ENCODE peak calls at places on chromosomes 2 and 18, in nine cellular contexts. One of them, this sample, is unnamed.

GRCh38 chr18:79949571-79950439 is 1.6 kb downstream of the SLC66A2 start:
- DNase-seq in cerebellum: no peak
- DNase-seq in brain microvascular endothelial cell: no peak
- DNase-seq in AG08395: no peak
- DNase-seq in ACHN: no peak
- DNase-seq in ELR: no peak
- DNase-seq in heart right ventricle: peak
- DNase-seq in tibial artery: peak
- DNase-seq in mesenteric fat pad: peak
- DNase-seq in this sample: no peak

GRCh38 chr18:3397786-3398185 is 52.2 kb upstream of the TGIF1 start:
- DNase-seq in ELR: no peak
- DNase-seq in heart right ventricle: no peak
- DNase-seq in AG08395: no peak
- DNase-seq in cerebellum: no peak
- DNase-seq in mesenteric fat pad: no peak
- DNase-seq in brain microvascular endothelial cell: no peak
- DNase-seq in ACHN: no peak
- DNase-seq in tibial artery: no peak
- DNase-seq in this sample: no peak

GRCh38 chr2:177314194-177314593 is 49.7 kb upstream of the NFE2L2 start:
- DNase-seq in heart right ventricle: no peak
- DNase-seq in AG08395: peak
- DNase-seq in ELR: no peak
- DNase-seq in cerebellum: no peak
- DNase-seq in ACHN: no peak
- DNase-seq in tibial artery: no peak
- DNase-seq in brain microvascular endothelial cell: peak
- DNase-seq in mesenteric fat pad: no peak
- DNase-seq in this sample: no peak

GRCh38 chr2:208642125-208642779 is 235.7 kb downstream of the PTH2R start:
- DNase-seq in ELR: no peak
- DNase-seq in ACHN: no peak
- DNase-seq in heart right ventricle: no peak
- DNase-seq in cerebellum: no peak
- DNase-seq in tibial artery: no peak
- DNase-seq in mesenteric fat pad: no peak
- DNase-seq in AG08395: no peak
- DNase-seq in brain microvascular endothelial cell: no peak
- DNase-seq in this sample: no peak

GRCh38 chr18:50644146-50644545 is 84.3 kb downstream of the MAPK4 start:
- DNase-seq in mesenteric fat pad: no peak
- DNase-seq in cerebellum: no peak
- DNase-seq in ELR: no peak
- DNase-seq in ACHN: no peak
- DNase-seq in brain microvascular endothelial cell: no peak
- DNase-seq in tibial artery: no peak
- DNase-seq in AG08395: no peak
- DNase-seq in heart right ventricle: no peak
- DNase-seq in this sample: no peak

GRCh38 chr2:228417526-228417925 is 236.0 kb upstream of the SPHKAP start:
- DNase-seq in heart right ventricle: no peak
- DNase-seq in tibial artery: no peak
- DNase-seq in AG08395: no peak
- DNase-seq in mesenteric fat pad: no peak
- DNase-seq in ELR: peak
- DNase-seq in ACHN: no peak
- DNase-seq in brain microvascular endothelial cell: no peak
- DNase-seq in cerebellum: no peak
- DNase-seq in this sample: no peak

GRCh38 chr2:150144546-150145305 is 342.7 kb downstream of the RND3 start:
- DNase-seq in cerebellum: no peak
- DNase-seq in ACHN: peak
- DNase-seq in tibial artery: no peak
- DNase-seq in heart right ventricle: no peak
- DNase-seq in AG08395: no peak
- DNase-seq in mesenteric fat pad: no peak
- DNase-seq in brain microvascular endothelial cell: no peak
- DNase-seq in ELR: peak
- DNase-seq in this sample: no peak

GRCh38 chr2:125398738-125399473 is 1257.1 kb upstream of the GYPC start:
- DNase-seq in ELR: no peak
- DNase-seq in heart right ventricle: no peak
- DNase-seq in AG08395: no peak
- DNase-seq in mesenteric fat pad: no peak
- DNase-seq in ACHN: no peak
- DNase-seq in brain microvascular endothelial cell: no peak
- DNase-seq in tibial artery: no peak
- DNase-seq in cerebellum: no peak
- DNase-seq in this sample: no peak

GRCh38 chr2:127932199-127932877 is 46.6 kb upstream of the AMMECR1L start:
- DNase-seq in mesenteric fat pad: no peak
- DNase-seq in cerebellum: no peak
- DNase-seq in tibial artery: no peak
- DNase-seq in ELR: peak
- DNase-seq in brain microvascular endothelial cell: peak
- DNase-seq in heart right ventricle: no peak
- DNase-seq in AG08395: peak
- DNase-seq in ACHN: peak
- DNase-seq in this sample: peak

GRCh38 chr2:122851972-122852531 is 1096.6 kb downstream of the TSN start:
- DNase-seq in heart right ventricle: no peak
- DNase-seq in ELR: no peak
- DNase-seq in AG08395: no peak
- DNase-seq in tibial artery: no peak
- DNase-seq in ACHN: no peak
- DNase-seq in mesenteric fat pad: no peak
- DNase-seq in brain microvascular endothelial cell: no peak
- DNase-seq in cerebellum: no peak
- DNase-seq in this sample: no peak

GRCh38 chr2:134583997-134584520 is 134.7 kb downstream of the TMEM163 start:
- DNase-seq in brain microvascular endothelial cell: no peak
- DNase-seq in heart right ventricle: no peak
- DNase-seq in ELR: no peak
- DNase-seq in mesenteric fat pad: no peak
- DNase-seq in AG08395: no peak
- DNase-seq in ACHN: no peak
- DNase-seq in cerebellum: no peak
- DNase-seq in tibial artery: no peak
- DNase-seq in this sample: no peak

GRCh38 chr2:9234680-9235387 is 28.2 kb downstream of the ASAP2 start:
- DNase-seq in heart right ventricle: no peak
- DNase-seq in cerebellum: peak
- DNase-seq in brain microvascular endothelial cell: peak
- DNase-seq in mesenteric fat pad: peak
- DNase-seq in ACHN: peak
- DNase-seq in AG08395: peak
- DNase-seq in tibial artery: no peak
- DNase-seq in ELR: peak
- DNase-seq in this sample: peak

GRCh38 chr18:10457798-10458197 is 3.4 kb downstream of the APCDD1 start:
- DNase-seq in ELR: no peak
- DNase-seq in cerebellum: no peak
- DNase-seq in heart right ventricle: no peak
- DNase-seq in mesenteric fat pad: no peak
- DNase-seq in AG08395: no peak
- DNase-seq in ACHN: no peak
- DNase-seq in tibial artery: no peak
- DNase-seq in brain microvascular endothelial cell: no peak
- DNase-seq in this sample: no peak

GRCh38 chr2:102141915-102142828 is at the start of gene IL1R1:
- DNase-seq in AG08395: peak
- DNase-seq in ELR: peak
- DNase-seq in ACHN: peak
- DNase-seq in brain microvascular endothelial cell: peak
- DNase-seq in tibial artery: peak
- DNase-seq in mesenteric fat pad: peak
- DNase-seq in heart right ventricle: peak
- DNase-seq in cerebellum: peak
- DNase-seq in this sample: peak

GRCh38 chr18:56124186-56124585 is 514.2 kb downstream of the TXNL1 start:
- DNase-seq in AG08395: peak
- DNase-seq in brain microvascular endothelial cell: peak
- DNase-seq in tibial artery: no peak
- DNase-seq in ELR: peak
- DNase-seq in cerebellum: no peak
- DNase-seq in ACHN: no peak
- DNase-seq in heart right ventricle: no peak
- DNase-seq in mesenteric fat pad: no peak
- DNase-seq in this sample: no peak